ENCODE peak calls at places on chromosomes 3 and 15, in eight cellular contexts. J, D, R, G, O, F, Q and K are unnamed samples. For H3K4me1, the result is how much of the 10 kb centered on the place peaks cover.

GRCh38 chr3:145704020-145704419 is 457.0 kb downstream of the PLOD2 start:
- DNase-seq in G (no peak), Q (no peak), O (peak), F (no peak), J (no peak), D (no peak), R (no peak), K (no peak)

GRCh38 chr3:14274999-14275961 is 96.7 kb downstream of the LSM3 start:
- DNase-seq in J (no peak), R (no peak), F (peak), O (no peak), D (no peak), G (no peak), Q (no peak), K (peak)

GRCh38 chr3:127857270-127857801 is 35.0 kb upstream of the MGLL start:
- DNase-seq in G (no peak), Q (no peak), F (peak), J (no peak), D (no peak), R (no peak), O (no peak), K (peak)

GRCh38 chr3:39267631-39268553 is 11.9 kb downstream of the CX3CR1 start:
- DNase-seq in O (no peak), D (no peak), F (no peak), R (no peak), J (no peak), G (no peak), Q (no peak), K (no peak)

GRCh38 chr3:81531256-81531655 is 230.2 kb downstream of the GBE1 start:
- DNase-seq in D (no peak), F (no peak), R (no peak), G (no peak), Q (no peak), J (no peak), O (no peak), K (no peak)

GRCh38 chr3:108486910-108487309 is 23.5 kb downstream of the MYH15 start:
- DNase-seq in O (peak), J (peak), G (no peak), F (peak), Q (peak), D (peak), R (peak), K (no peak)

GRCh38 chr3:45972534-45973402 is 22.9 kb downstream of the FYCO1 start:
- DNase-seq in O (peak), R (peak), Q (no peak), G (peak), F (no peak), J (no peak), D (peak), K (no peak)

GRCh38 chr15:94041731-94042130 is 189.6 kb upstream of the MCTP2 start:
- DNase-seq in D (no peak), G (no peak), R (peak), J (no peak), O (no peak), Q (no peak), F (no peak), K (no peak)

GRCh38 chr3:172140499-172141391 is 101.4 kb downstream of the FNDC3B start:
- DNase-seq in F (no peak), J (peak), Q (no peak), G (peak), D (peak), O (peak), R (peak), K (peak)

GRCh38 chr3:61876797-61877196 is 315.4 kb downstream of the PTPRG start:
- DNase-seq in O (peak), F (no peak), D (no peak), Q (no peak), G (no peak), J (no peak), R (peak), K (no peak)

GRCh38 chr15:89770041-89770440 is 6.1 kb upstream of the MESP2 start:
- DNase-seq in O (no peak), F (no peak), Q (no peak), R (peak), G (no peak), D (no peak), J (no peak), K (no peak)

GRCh38 chr3:126937533-126938432 is 45.1 kb upstream of the PLXNA1 start:
- DNase-seq in Q (peak), O (peak), J (no peak), R (peak), D (no peak), F (peak), G (no peak), K (no peak)

GRCh38 chr15:34514251-34514760 is 69.1 kb downstream of the GOLGA8B start:
- DNase-seq in G (peak), Q (peak), O (peak), J (peak), D (peak), R (peak), F (peak), K (peak)

GRCh38 chr15:28900892-28901586 is 15.3 kb downstream of the APBA2 start:
- DNase-seq in J (no peak), Q (no peak), R (no peak), O (no peak), D (no peak), F (no peak), G (no peak), K (no peak)

GRCh38 chr3:46183330-46183729 is 24.8 kb downstream of the CCR1 start:
- DNase-seq in Q (no peak), O (no peak), J (no peak), F (no peak), D (no peak), R (no peak), G (no peak), K (no peak)

GRCh38 chr3:54685213-54685612 is 242.6 kb downstream of the LRTM1 start:
- DNase-seq in D (no peak), Q (no peak), F (no peak), R (no peak), G (no peak), O (no peak), J (no peak), K (no peak)

GRCh38 chr3:53162672-53163458 is 1.9 kb downstream of the PRKCD start:
- DNase-seq in O (peak), Q (no peak), G (no peak), D (no peak), R (no peak), F (no peak), J (no peak), K (peak)

GRCh38 chr3:44529927-44530326 is 25.1 kb upstream of the ZKSCAN7 start:
- DNase-seq in R (no peak), Q (no peak), J (no peak), F (no peak), G (no peak), O (no peak), D (no peak), K (peak)

GRCh38 chr3:126373682-126374601 is 16.7 kb upstream of the KLF15 start:
- DNase-seq in F (no peak), O (no peak), G (no peak), J (no peak), D (peak), R (peak), Q (no peak), K (no peak)

GRCh38 chr15:69810441-69811071 is 287.2 kb downstream of the TLE3 start:
- DNase-seq in J (peak), G (no peak), Q (no peak), O (peak), R (no peak), D (no peak), F (no peak), K (peak)

GRCh38 chr15:66008920-66009572 is 139.8 kb downstream of the RAB11A start:
- DNase-seq in D (peak), J (no peak), O (peak), Q (no peak), G (no peak), F (no peak), R (no peak), K (peak)

GRCh38 chr3:132378846-132379245 is 38.5 kb upstream of the DNAJC13 start:
- DNase-seq in Q (no peak), G (no peak), D (no peak), R (no peak), F (no peak), O (no peak), J (no peak), K (no peak)

GRCh38 chr3:183328164-183328563 is 75.1 kb downstream of the B3GNT5 start:
- DNase-seq in O (peak), Q (no peak), R (no peak), F (no peak), G (no peak), J (no peak), D (no peak), K (no peak)

GRCh38 chr3:71050521-71051258 is 532.8 kb downstream of the FOXP1 start:
- DNase-seq in G (peak), J (no peak), Q (no peak), D (no peak), F (no peak), O (peak), R (peak), K (peak)

GRCh38 chr15:89860851-89861360 is 32.9 kb downstream of the AP3S2 start:
- DNase-seq in O (no peak), F (peak), D (no peak), G (no peak), Q (no peak), R (no peak), J (no peak), K (peak)

GRCh38 chr3:111152506-111152905 is 80.9 kb downstream of the NECTIN3 start:
- DNase-seq in F (no peak), D (no peak), G (no peak), J (no peak), Q (no peak), O (no peak), R (peak), K (no peak)

GRCh38 chr3:48716508-48716981 is 476 bp downstream of the IP6K2 start:
- DNase-seq in D (no peak), R (peak), G (no peak), O (peak), Q (no peak), F (peak), J (peak), K (no peak)

GRCh38 chr3:183224581-183224980 is 28.5 kb upstream of the B3GNT5 start:
- DNase-seq in J (no peak), R (no peak), Q (no peak), D (no peak), F (no peak), O (no peak), G (no peak), K (no peak)

GRCh38 chr3:139578783-139579182 is 39.2 kb upstream of the RBP1 start:
- DNase-seq in Q (no peak), F (no peak), D (no peak), G (no peak), O (no peak), J (no peak), R (no peak), K (no peak)

GRCh38 chr15:55277116-55277564 is 12.5 kb downstream of the RAB27A start:
- DNase-seq in R (peak), J (no peak), G (no peak), Q (no peak), O (peak), F (no peak), D (no peak), K (no peak)

GRCh38 chr3:123343296-123344174 is 105.4 kb downstream of the ADCY5 start:
- DNase-seq in O (no peak), R (no peak), D (peak), F (no peak), J (peak), G (no peak), Q (peak), K (no peak)

DNA sequence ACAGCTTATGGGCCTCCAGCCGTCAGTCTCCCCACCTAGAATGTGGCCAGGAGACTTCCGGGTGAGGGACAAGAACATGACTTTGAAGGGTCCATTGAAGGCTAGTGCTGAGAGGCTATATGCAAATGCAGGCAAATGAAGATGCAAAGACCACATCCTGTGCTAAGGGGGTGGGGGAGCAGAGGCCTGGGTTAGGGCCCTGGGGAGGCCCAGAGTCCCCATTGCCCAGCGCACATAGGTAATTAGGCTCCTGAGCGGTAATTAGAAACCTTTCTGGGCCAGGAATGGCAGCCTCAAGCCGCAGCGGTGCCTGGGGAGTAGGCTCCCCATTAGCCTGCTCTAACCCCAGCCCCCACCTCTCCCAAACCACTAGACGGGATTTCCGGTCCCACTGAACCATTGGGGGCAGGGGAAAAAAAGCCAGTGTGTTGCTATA is 6.9 kb downstream of the CSK start:
- DNase-seq in Q (no peak), R (no peak), D (no peak), G (no peak), F (no peak), J (no peak), O (no peak), K (peak)
- H3K4me1 ChIP-seq in Q (half or more), R (half or more), D (half or more), G (under half), F (under half), J (half or more), O (half or more), K (under half)

GRCh38 chr15:68796576-68796975 is 24.1 kb downstream of the ANP32A start:
- DNase-seq in F (no peak), Q (no peak), J (no peak), D (no peak), G (no peak), O (no peak), R (no peak), K (no peak)

GRCh38 chr15:68797157-68797556 is 23.5 kb downstream of the ANP32A start:
- DNase-seq in D (no peak), Q (no peak), G (no peak), J (no peak), F (no peak), R (peak), O (no peak), K (no peak)

GRCh38 chr15:68798695-68799094 is 22.0 kb downstream of the ANP32A start:
- DNase-seq in Q (no peak), F (no peak), D (no peak), R (no peak), J (no peak), O (no peak), G (no peak), K (no peak)

GRCh38 chr15:68795298-68795848 is 25.3 kb downstream of the ANP32A start:
- DNase-seq in G (no peak), F (no peak), R (peak), Q (peak), J (peak), O (peak), D (peak), K (peak)

GRCh38 chr15:68797589-68798377 is 22.9 kb downstream of the ANP32A start:
- DNase-seq in Q (peak), D (no peak), R (no peak), F (peak), G (no peak), J (no peak), O (no peak), K (no peak)
- H3K4me1 ChIP-seq in Q (half or more), D (half or more), R (under half), F (under half), G (under half), J (half or more), O (under half), K (under half)

GRCh38 chr3:185784317-185784716 is 40.5 kb downstream of the IGF2BP2 start:
- DNase-seq in R (no peak), O (no peak), Q (no peak), J (no peak), F (no peak), D (no peak), G (no peak), K (no peak)

GRCh38 chr3:185778069-185778468 is 46.8 kb downstream of the IGF2BP2 start:
- DNase-seq in D (no peak), F (no peak), R (no peak), Q (no peak), G (no peak), O (no peak), J (no peak), K (no peak)

GRCh38 chr3:185779461-185779860 is 45.4 kb downstream of the IGF2BP2 start:
- DNase-seq in D (no peak), J (no peak), F (no peak), R (no peak), Q (no peak), G (peak), O (no peak), K (no peak)

GRCh38 chr3:185778821-185779220 is 46.0 kb downstream of the IGF2BP2 start:
- DNase-seq in D (no peak), R (no peak), F (no peak), O (no peak), J (no peak), G (no peak), Q (no peak), K (no peak)

GRCh38 chr3:185781759-185782158 is 43.1 kb downstream of the IGF2BP2 start:
- DNase-seq in D (no peak), Q (no peak), G (peak), O (peak), F (no peak), J (no peak), R (peak), K (no peak)
- H3K4me1 ChIP-seq in D (under half), Q (under half), G (half or more), O (under half), F (under half), J (under half), R (under half), K (under half)

DNA sequence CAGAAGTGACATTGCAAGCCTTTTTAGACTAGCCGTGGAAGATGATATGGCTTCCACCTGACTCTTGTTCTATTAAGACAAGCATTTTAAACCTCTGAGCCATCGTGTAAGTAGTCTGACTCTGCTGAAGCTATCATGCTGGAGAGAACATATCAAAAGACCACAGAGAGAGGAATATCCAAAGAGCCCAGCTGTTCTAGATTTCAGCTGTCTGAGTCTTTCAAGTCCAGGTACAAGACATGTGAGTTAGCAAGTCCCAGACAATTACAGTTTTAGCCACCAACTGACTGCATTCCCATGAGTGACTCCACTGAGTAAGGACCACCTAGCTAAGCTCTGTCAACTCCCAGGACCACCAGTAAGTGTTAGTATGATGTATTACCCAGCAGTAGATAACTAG is 516.9 kb upstream of the NAALADL2 start:
- DNase-seq in Q (no peak), F (no peak), G (peak), O (no peak), J (no peak), D (no peak), R (peak), K (no peak)
- H3K4me1 ChIP-seq in Q (under half), F (under half), G (under half), O (under half), J (under half), D (under half), R (under half), K (under half)

GRCh38 chr15:59111267-59111666 is 6.3 kb downstream of the CCNB2 start:
- DNase-seq in G (no peak), Q (no peak), J (no peak), D (no peak), O (no peak), R (no peak), F (no peak), K (no peak)

GRCh38 chr15:59119625-59120024 is 14.7 kb downstream of the CCNB2 start:
- DNase-seq in J (no peak), R (no peak), O (no peak), G (no peak), F (no peak), Q (no peak), D (no peak), K (no peak)

GRCh38 chr15:59116771-59117170 is 11.8 kb downstream of the CCNB2 start:
- DNase-seq in O (no peak), G (no peak), D (no peak), Q (no peak), R (no peak), F (no peak), J (no peak), K (no peak)

GRCh38 chr15:59115047-59115446 is 10.1 kb downstream of the CCNB2 start:
- DNase-seq in Q (no peak), D (no peak), J (no peak), R (peak), O (no peak), F (no peak), G (no peak), K (no peak)

GRCh38 chr15:59116141-59116540 is 11.2 kb downstream of the CCNB2 start:
- DNase-seq in J (no peak), R (peak), F (no peak), G (no peak), Q (no peak), D (no peak), O (no peak), K (no peak)
- H3K4me1 ChIP-seq in J (under half), R (under half), F (under half), G (under half), Q (under half), D (under half), O (under half), K (under half)

GRCh38 chr3:129563332-129563731 is 20.4 kb downstream of the H1-8 start:
- DNase-seq in G (no peak), R (no peak), F (no peak), O (no peak), Q (no peak), J (no peak), D (no peak), K (no peak)
- H3K4me1 ChIP-seq in G (under half), R (under half), F (under half), O (under half), Q (half or more), J (half or more), D (under half), K (under half)

GRCh38 chr3:188782725-188783124 is 389.0 kb upstream of the TPRG1 start:
- DNase-seq in J (no peak), G (no peak), F (no peak), D (no peak), R (no peak), O (no peak), Q (no peak), K (no peak)
- H3K4me1 ChIP-seq in J (half or more), G (under half), F (under half), D (under half), R (under half), O (under half), Q (under half), K (under half)

GRCh38 chr15:72230197-72231065 is 559 bp downstream of the PKM start:
- DNase-seq in O (peak), G (peak), R (peak), D (peak), F (peak), J (peak), Q (peak), K (peak)

GRCh38 chr15:72231066-72231846 is at the start of gene PKM:
- DNase-seq in G (peak), O (peak), R (peak), Q (peak), J (peak), F (peak), D (peak), K (peak)

GRCh38 chr15:72227720-72228119 is 3.3 kb downstream of the PKM start:
- DNase-seq in F (no peak), R (no peak), O (peak), J (no peak), G (no peak), Q (no peak), D (no peak), K (no peak)

GRCh38 chr15:72229947-72230196 is 1.1 kb downstream of the PKM start:
- DNase-seq in O (no peak), G (no peak), D (no peak), J (no peak), Q (no peak), F (no peak), R (no peak), K (peak)

DNA sequence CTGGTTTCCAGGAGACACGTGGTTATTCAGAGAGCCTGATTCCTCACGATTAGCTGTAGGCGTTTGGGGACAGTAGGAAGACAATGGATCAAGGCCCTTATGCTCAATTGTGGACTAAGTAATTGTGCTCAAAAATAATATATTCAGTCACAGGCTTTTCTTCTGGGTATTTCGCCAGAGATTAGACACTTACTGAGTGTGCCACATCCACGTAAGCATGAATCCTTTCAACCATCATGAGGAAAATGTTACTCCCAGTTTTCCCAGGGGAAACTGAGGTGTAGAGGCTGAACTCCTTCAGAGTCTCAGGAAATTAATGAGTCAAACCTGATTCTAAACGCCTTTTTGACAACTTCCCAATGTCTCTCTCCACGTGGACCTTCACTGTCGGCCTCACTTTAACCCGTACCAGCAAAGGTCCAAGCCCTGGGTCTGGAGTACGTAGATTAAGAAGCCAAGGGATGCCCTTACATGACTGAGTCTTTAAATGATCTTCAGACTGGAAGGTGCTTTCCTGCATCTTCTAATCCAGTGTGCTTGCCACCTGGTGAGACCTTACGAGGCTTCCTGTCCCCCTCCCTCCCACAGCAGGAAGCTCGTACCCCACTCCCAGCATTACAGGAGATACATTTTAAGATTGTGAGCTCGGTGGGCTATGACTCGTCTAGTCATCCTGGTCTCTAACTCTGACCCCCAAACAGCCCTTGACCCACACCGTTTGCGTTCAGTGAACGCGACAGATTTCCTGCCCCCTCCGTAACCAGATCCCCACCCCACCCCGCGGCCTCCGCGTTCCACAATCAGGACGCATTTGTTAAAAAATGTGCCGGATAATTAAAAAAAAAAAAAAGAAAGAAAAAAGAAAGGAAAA is 1.7 kb downstream of the PKM start:
- DNase-seq in G (peak), D (no peak), O (peak), F (peak), R (peak), Q (peak), J (no peak), K (peak)
- H3K4me1 ChIP-seq in G (under half), D (half or more), O (under half), F (under half), R (under half), Q (half or more), J (half or more), K (under half)